ENCODE peak calls at places on chromosomes 1 and 21, in nine cellular contexts. One of them, this sample, is unnamed.

GRCh38 chr1:111948209-111949131 is 41.0 kb downstream of the KCND3 start:
- DNase-seq in H9: no peak
- DNase-seq in H1: no peak
- DNase-seq in IMR-90: no peak
- DNase-seq in neural progenitor cell: peak; percentile 55
- DNase-seq in SK-N-SH: peak; percentile 54
- DNase-seq in GM23338: no peak
- DNase-seq in MM.1S: no peak
- DNase-seq in fibroblast of lung: no peak
- DNase-seq in this sample: peak; percentile 49

GRCh38 chr1:46218443-46218842 is 15.3 kb downstream of the LURAP1 start:
- DNase-seq in H9: no peak
- DNase-seq in H1: no peak
- DNase-seq in IMR-90: no peak
- DNase-seq in neural progenitor cell: no peak
- DNase-seq in SK-N-SH: no peak
- DNase-seq in GM23338: no peak
- DNase-seq in MM.1S: no peak
- DNase-seq in fibroblast of lung: no peak
- DNase-seq in this sample: peak; percentile 65

GRCh38 chr1:24141311-24141997 is 1.5 kb downstream of the IL22RA1 start:
- DNase-seq in H9: no peak
- DNase-seq in H1: no peak
- DNase-seq in IMR-90: no peak
- DNase-seq in neural progenitor cell: no peak
- DNase-seq in SK-N-SH: no peak
- DNase-seq in GM23338: no peak
- DNase-seq in MM.1S: no peak
- DNase-seq in fibroblast of lung: no peak
- DNase-seq in this sample: no peak

GRCh38 chr1:42941640-42942330 is 16.9 kb downstream of the SLC2A1 start:
- DNase-seq in H9: no peak
- DNase-seq in H1: no peak
- DNase-seq in IMR-90: peak; percentile 82
- DNase-seq in neural progenitor cell: no peak
- DNase-seq in SK-N-SH: no peak
- DNase-seq in GM23338: no peak
- DNase-seq in MM.1S: no peak
- DNase-seq in fibroblast of lung: peak; percentile 71
- DNase-seq in this sample: peak; percentile 81

GRCh38 chr1:8283058-8283884 is 34.6 kb upstream of the SLC45A1 start:
- DNase-seq in H9: no peak
- DNase-seq in H1: no peak
- DNase-seq in IMR-90: no peak
- DNase-seq in neural progenitor cell: no peak
- DNase-seq in SK-N-SH: no peak
- DNase-seq in GM23338: no peak
- DNase-seq in MM.1S: no peak
- DNase-seq in fibroblast of lung: no peak
- DNase-seq in this sample: no peak

GRCh38 chr1:230077011-230077410 is 10.0 kb downstream of the GALNT2 start:
- DNase-seq in H9: no peak
- DNase-seq in H1: no peak
- DNase-seq in IMR-90: no peak
- DNase-seq in neural progenitor cell: no peak
- DNase-seq in SK-N-SH: no peak
- DNase-seq in GM23338: no peak
- DNase-seq in MM.1S: no peak
- DNase-seq in fibroblast of lung: no peak
- DNase-seq in this sample: no peak

GRCh38 chr21:23801292-23801691 is 1806.0 kb downstream of the MRPL39 start:
- DNase-seq in H9: no peak
- DNase-seq in H1: no peak
- DNase-seq in IMR-90: no peak
- DNase-seq in neural progenitor cell: no peak
- DNase-seq in SK-N-SH: no peak
- DNase-seq in GM23338: no peak
- DNase-seq in MM.1S: no peak
- DNase-seq in fibroblast of lung: no peak
- DNase-seq in this sample: no peak

GRCh38 chr1:241972703-241973375 is 15.3 kb downstream of the BECN2 start:
- DNase-seq in H9: peak; percentile 51
- DNase-seq in H1: no peak
- DNase-seq in IMR-90: no peak
- DNase-seq in neural progenitor cell: peak; percentile 74
- DNase-seq in SK-N-SH: peak; percentile 64
- DNase-seq in GM23338: peak; percentile 70
- DNase-seq in MM.1S: no peak
- DNase-seq in fibroblast of lung: no peak
- DNase-seq in this sample: no peak

GRCh38 chr1:173954179-173954578 is 37.1 kb upstream of the SERPINC1 start:
- DNase-seq in H9: no peak
- DNase-seq in H1: no peak
- DNase-seq in IMR-90: peak; percentile 23
- DNase-seq in neural progenitor cell: no peak
- DNase-seq in SK-N-SH: no peak
- DNase-seq in GM23338: no peak
- DNase-seq in MM.1S: no peak
- DNase-seq in fibroblast of lung: no peak
- DNase-seq in this sample: no peak

GRCh38 chr1:21647431-21648373 is 21.5 kb downstream of the RAP1GAP start:
- DNase-seq in H9: peak; percentile 93
- DNase-seq in H1: peak; percentile 95
- DNase-seq in IMR-90: peak; percentile 59
- DNase-seq in neural progenitor cell: peak; percentile 93
- DNase-seq in SK-N-SH: no peak
- DNase-seq in GM23338: peak; percentile 96
- DNase-seq in MM.1S: peak; percentile 57
- DNase-seq in fibroblast of lung: peak; percentile 55
- DNase-seq in this sample: no peak

GRCh38 chr1:119713538-119714456 is 2.1 kb downstream of the PHGDH start:
- DNase-seq in H9: peak; percentile 70
- DNase-seq in H1: no peak
- DNase-seq in IMR-90: peak; percentile 24
- DNase-seq in neural progenitor cell: peak; percentile 61
- DNase-seq in SK-N-SH: no peak
- DNase-seq in GM23338: peak; percentile 82
- DNase-seq in MM.1S: no peak
- DNase-seq in fibroblast of lung: peak; percentile 44
- DNase-seq in this sample: no peak

GRCh38 chr1:245131026-245131393 is 23.8 kb upstream of the KIF26B start:
- DNase-seq in H9: no peak
- DNase-seq in H1: no peak
- DNase-seq in IMR-90: no peak
- DNase-seq in neural progenitor cell: peak; percentile 20
- DNase-seq in SK-N-SH: no peak
- DNase-seq in GM23338: no peak
- DNase-seq in MM.1S: no peak
- DNase-seq in fibroblast of lung: no peak
- DNase-seq in this sample: no peak

GRCh38 chr21:26169061-26169610 is 1.4 kb downstream of the APP start:
- DNase-seq in H9: peak; percentile 39
- DNase-seq in H1: peak; percentile 53
- DNase-seq in IMR-90: peak; percentile 71
- DNase-seq in neural progenitor cell: peak; percentile 73
- DNase-seq in SK-N-SH: peak; percentile 71
- DNase-seq in GM23338: peak; percentile 72
- DNase-seq in MM.1S: peak; percentile 77
- DNase-seq in fibroblast of lung: peak; percentile 77
- DNase-seq in this sample: no peak

DNA sequence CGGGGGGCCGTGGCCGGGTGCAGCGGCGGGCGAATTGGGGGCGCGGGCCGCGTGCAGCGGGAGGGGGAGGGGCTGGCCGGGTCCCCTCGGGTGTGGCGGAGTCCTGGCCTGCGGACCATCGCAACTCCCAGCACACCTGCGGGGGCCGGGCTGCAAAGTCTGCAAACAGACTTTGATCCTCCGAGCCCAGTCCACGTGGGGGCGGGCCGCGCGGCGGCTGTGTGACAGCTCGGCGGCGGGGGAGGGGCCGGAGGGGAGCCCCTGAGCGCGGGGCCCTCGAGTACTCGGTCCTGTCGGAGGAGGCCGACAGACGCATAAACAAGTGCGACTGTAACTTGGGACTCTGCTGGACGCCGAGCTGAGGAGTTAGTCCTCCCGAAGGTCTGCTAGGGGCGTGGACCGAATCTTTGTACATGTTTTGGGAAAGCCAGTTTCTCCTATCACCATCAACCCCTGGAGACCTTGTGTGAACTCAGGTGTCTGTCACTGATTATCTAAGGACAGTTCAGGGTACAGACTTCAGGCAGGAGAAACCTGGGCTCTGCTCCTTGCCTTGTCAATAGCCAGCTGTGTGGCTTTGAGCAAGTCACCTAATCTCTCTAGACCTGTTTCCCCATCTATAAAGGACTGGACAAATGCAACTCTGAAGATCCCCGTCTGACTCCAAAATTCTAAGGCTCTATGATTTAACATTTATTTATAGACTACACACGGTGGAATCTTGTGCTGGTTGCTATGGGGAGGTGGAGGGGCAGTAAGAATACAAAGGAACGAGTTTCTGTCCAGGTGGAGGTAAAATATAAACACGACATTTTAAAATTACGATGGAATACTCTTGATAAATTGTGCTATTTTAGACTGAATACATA is 707 bp upstream of the SLC30A1 start:
- DNase-seq in H9: peak; percentile 85
- DNase-seq in H1: no peak
- DNase-seq in IMR-90: peak; percentile 23
- DNase-seq in neural progenitor cell: peak; percentile 91
- DNase-seq in SK-N-SH: no peak
- DNase-seq in GM23338: peak; percentile 86
- DNase-seq in MM.1S: peak; percentile 96
- DNase-seq in fibroblast of lung: peak; percentile 17
- DNase-seq in this sample: no peak
- TF ChIP-seq CTCF in H9: no peak
- TF ChIP-seq CTCF in H1: no peak
- TF ChIP-seq CTCF in IMR-90: no peak
- TF ChIP-seq CTCF in neural progenitor cell: no peak
- TF ChIP-seq CTCF in SK-N-SH: no peak
- TF ChIP-seq CTCF in GM23338: no peak
- TF ChIP-seq CTCF in MM.1S: no peak
- TF ChIP-seq CTCF in fibroblast of lung: no peak
- TF ChIP-seq CTCF in this sample: no peak

GRCh38 chr1:38133304-38133703 is 86.7 kb upstream of the POU3F1 start:
- DNase-seq in H9: no peak
- DNase-seq in H1: no peak
- DNase-seq in IMR-90: no peak
- DNase-seq in neural progenitor cell: no peak
- DNase-seq in SK-N-SH: no peak
- DNase-seq in GM23338: no peak
- DNase-seq in MM.1S: no peak
- DNase-seq in fibroblast of lung: no peak
- DNase-seq in this sample: no peak
- H2AFZ ChIP-seq in H9: no peak overlapping the region
- H2AFZ ChIP-seq in H1: peak overlapping the region; percentile 86
- H2AFZ ChIP-seq in IMR-90: no peak overlapping the region
- H2AFZ ChIP-seq in neural progenitor cell: no peak overlapping the region
- H2AFZ ChIP-seq in SK-N-SH: no peak overlapping the region
- H2AFZ ChIP-seq in GM23338: peak overlapping the region; percentile 78
- H2AFZ ChIP-seq in MM.1S: no peak overlapping the region
- H2AFZ ChIP-seq in fibroblast of lung: no peak overlapping the region
- H2AFZ ChIP-seq in this sample: no peak overlapping the region

GRCh38 chr1:6099787-6100765 is 54.4 kb downstream of the KCNAB2 start:
- DNase-seq in H9: no peak
- DNase-seq in H1: no peak
- DNase-seq in IMR-90: no peak
- DNase-seq in neural progenitor cell: no peak
- DNase-seq in SK-N-SH: peak; percentile 78
- DNase-seq in GM23338: no peak
- DNase-seq in MM.1S: no peak
- DNase-seq in fibroblast of lung: no peak
- DNase-seq in this sample: no peak

GRCh38 chr1:6103111-6103853 is 57.6 kb downstream of the KCNAB2 start:
- DNase-seq in H9: no peak
- DNase-seq in H1: no peak
- DNase-seq in IMR-90: no peak
- DNase-seq in neural progenitor cell: no peak
- DNase-seq in SK-N-SH: no peak
- DNase-seq in GM23338: no peak
- DNase-seq in MM.1S: no peak
- DNase-seq in fibroblast of lung: no peak
- DNase-seq in this sample: no peak

GRCh38 chr1:6102227-6102845 is 56.6 kb downstream of the KCNAB2 start:
- DNase-seq in H9: no peak
- DNase-seq in H1: no peak
- DNase-seq in IMR-90: no peak
- DNase-seq in neural progenitor cell: no peak
- DNase-seq in SK-N-SH: no peak
- DNase-seq in GM23338: no peak
- DNase-seq in MM.1S: no peak
- DNase-seq in fibroblast of lung: no peak
- DNase-seq in this sample: no peak

GRCh38 chr1:6100801-6101783 is 55.4 kb downstream of the KCNAB2 start:
- DNase-seq in H9: no peak
- DNase-seq in H1: no peak
- DNase-seq in IMR-90: no peak
- DNase-seq in neural progenitor cell: peak; percentile 72
- DNase-seq in SK-N-SH: no peak
- DNase-seq in GM23338: no peak
- DNase-seq in MM.1S: no peak
- DNase-seq in fibroblast of lung: no peak
- DNase-seq in this sample: no peak

DNA sequence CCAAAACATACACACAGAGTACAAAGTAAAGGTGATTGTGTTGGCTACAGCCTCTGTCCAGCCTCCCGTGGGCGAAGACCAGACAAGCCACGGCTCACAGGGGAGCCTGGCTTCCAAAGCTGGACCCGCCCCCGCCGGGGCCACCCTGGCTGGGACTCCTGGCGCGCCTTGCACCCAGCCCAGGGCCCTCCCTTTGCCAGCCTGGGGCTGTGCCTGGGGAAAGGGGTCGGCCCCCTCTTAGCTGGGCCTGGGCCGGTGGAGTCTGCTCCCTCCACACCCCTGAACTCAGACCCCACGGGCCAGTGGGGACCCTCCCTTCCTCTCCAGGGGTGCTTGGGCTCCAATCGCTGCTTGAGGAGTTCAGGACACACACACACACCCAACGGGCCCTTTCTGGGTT is 56.1 kb downstream of the KCNAB2 start:
- DNase-seq in H9: no peak
- DNase-seq in H1: no peak
- DNase-seq in IMR-90: no peak
- DNase-seq in neural progenitor cell: no peak
- DNase-seq in SK-N-SH: no peak
- DNase-seq in GM23338: no peak
- DNase-seq in MM.1S: no peak
- DNase-seq in fibroblast of lung: no peak
- DNase-seq in this sample: no peak
- H3K4me1 ChIP-seq in H9: no peaks in the 10 kb centered on the region
- H3K4me1 ChIP-seq in H1: no peaks in the 10 kb centered on the region
- H3K4me1 ChIP-seq in IMR-90: no peaks in the 10 kb centered on the region
- H3K4me1 ChIP-seq in neural progenitor cell: peaks cover 25% of the 10 kb centered on the region
- H3K4me1 ChIP-seq in SK-N-SH: no peaks in the 10 kb centered on the region
- H3K4me1 ChIP-seq in GM23338: no peaks in the 10 kb centered on the region
- H3K4me1 ChIP-seq in MM.1S: no peaks in the 10 kb centered on the region
- H3K4me1 ChIP-seq in fibroblast of lung: no peaks in the 10 kb centered on the region
- H3K4me1 ChIP-seq in this sample: no peaks in the 10 kb centered on the region

DNA sequence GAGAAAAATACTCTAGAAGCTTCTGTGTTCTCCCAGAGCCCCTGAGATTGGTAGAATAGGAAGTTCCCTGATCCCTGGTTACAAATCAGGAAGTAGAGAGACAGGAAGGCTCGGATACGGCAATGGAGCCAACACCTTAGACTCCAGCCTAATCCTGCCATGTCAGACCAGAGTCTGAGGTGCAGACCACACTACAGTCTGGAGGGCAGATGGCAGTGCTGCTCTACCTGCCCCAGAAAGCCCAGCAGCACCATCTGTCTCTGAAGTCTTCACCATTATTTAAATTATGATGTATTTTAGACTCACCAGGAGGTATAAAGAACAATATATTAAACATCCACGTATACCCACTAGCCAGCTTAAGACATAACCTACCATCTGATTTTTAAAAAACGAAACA is 93.0 kb downstream of the MTR start:
- DNase-seq in H9: no peak
- DNase-seq in H1: no peak
- DNase-seq in IMR-90: no peak
- DNase-seq in neural progenitor cell: no peak
- DNase-seq in SK-N-SH: no peak
- DNase-seq in GM23338: no peak
- DNase-seq in MM.1S: no peak
- DNase-seq in fibroblast of lung: no peak
- DNase-seq in this sample: no peak
- TF ChIP-seq CTCF in H9: no peak
- TF ChIP-seq CTCF in H1: peak; percentile 10
- TF ChIP-seq CTCF in IMR-90: no peak
- TF ChIP-seq CTCF in neural progenitor cell: no peak
- TF ChIP-seq CTCF in SK-N-SH: no peak
- TF ChIP-seq CTCF in GM23338: no peak
- TF ChIP-seq CTCF in MM.1S: no peak
- TF ChIP-seq CTCF in fibroblast of lung: no peak
- TF ChIP-seq CTCF in this sample: no peak